ENCODE peak calls at places on chromosomes 2 and 18, in four cellular contexts. I is left lung, R is Peyer's patch, X is upper lobe of right lung. Z is an unnamed sample.

GRCh38 chr2:44707945-44708645 is 233.4 kb upstream of the SIX3 start:
- DNase-seq in R (no peak), X (no peak), I (no peak), Z (peak)

GRCh38 chr2:69216535-69217332 is 170.3 kb downstream of the GFPT1 start:
- DNase-seq in R (no peak), X (no peak), I (no peak), Z (no peak)

GRCh38 chr18:22020867-22021370 is 148.5 kb upstream of the GATA6 start:
- DNase-seq in I (no peak), X (no peak), R (no peak), Z (no peak)

GRCh38 chr2:152558174-152559091 is 158.8 kb downstream of the PRPF40A start:
- DNase-seq in X (no peak), I (no peak), R (no peak), Z (peak)

GRCh38 chr2:238097988-238098853 is 1.9 kb upstream of the ESPNL start:
- DNase-seq in X (peak), I (peak), R (peak), Z (peak)

GRCh38 chr2:208982831-208983230 is 441.0 kb upstream of the MAP2 start:
- DNase-seq in I (no peak), R (no peak), X (no peak), Z (no peak)

GRCh38 chr2:8536686-8537571 is 144.9 kb upstream of the ID2 start:
- DNase-seq in X (peak), I (no peak), R (peak), Z (no peak)

GRCh38 chr2:102992607-102993006 is 230.8 kb downstream of the TMEM182 start:
- DNase-seq in X (no peak), I (no peak), R (no peak), Z (no peak)

GRCh38 chr2:185279999-185280398 is 458.6 kb upstream of the FSIP2 start:
- DNase-seq in X (no peak), I (no peak), R (no peak), Z (peak)

GRCh38 chr18:12278765-12279682 is 24.9 kb downstream of the CIDEA start:
- DNase-seq in X (peak), I (peak), R (no peak), Z (no peak)
- H3K4me3 ChIP-seq in X (peak), I (peak), R (no peak), Z (no peak)

DNA sequence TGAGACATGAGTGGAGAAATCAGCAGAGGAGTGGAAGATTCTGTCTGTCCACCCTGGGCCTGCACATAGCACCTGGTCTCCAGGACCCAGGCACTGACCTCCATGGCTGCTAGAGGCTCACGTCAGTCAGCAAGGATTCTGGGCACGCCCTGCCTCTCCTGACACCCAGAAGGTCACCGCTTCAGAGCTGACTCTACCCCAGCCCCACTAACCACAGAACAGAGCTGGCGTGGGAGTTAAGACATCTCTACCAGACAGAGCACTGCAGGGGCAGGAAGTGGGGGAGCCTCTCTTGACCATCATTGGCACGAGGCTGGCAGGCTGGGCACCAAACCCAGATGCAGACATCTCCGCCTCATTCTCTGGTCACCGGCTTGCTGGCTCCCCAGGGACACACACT is 3.0 kb downstream of the ADCY3 start:
- DNase-seq in I (no peak), R (no peak), X (no peak), Z (peak)
- H3K4me3 ChIP-seq in I (peak), R (no peak), X (peak), Z (no peak)

DNA sequence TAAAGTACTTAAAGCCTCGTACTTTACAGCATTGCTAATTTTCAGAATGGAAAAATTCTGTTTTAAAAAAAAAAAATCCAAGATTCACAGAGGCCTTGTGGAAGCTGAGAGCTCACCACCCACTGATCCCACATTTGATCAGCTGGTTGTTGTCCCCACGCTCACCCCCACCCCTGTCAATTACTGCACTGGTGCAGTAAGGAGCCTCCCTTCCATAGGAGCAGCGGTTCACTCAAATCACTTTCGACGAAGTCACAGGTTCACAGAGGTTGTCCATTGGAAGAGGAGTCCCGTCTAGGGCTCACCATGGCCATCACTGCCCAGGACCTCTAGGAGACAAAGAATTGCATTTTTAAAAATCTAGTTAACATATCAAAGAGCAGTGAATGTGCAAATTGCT is 165.7 kb upstream of the SALL3 start:
- DNase-seq in R (no peak), X (no peak), I (no peak), Z (no peak)
- H3K4me3 ChIP-seq in R (no peak), X (no peak), I (no peak), Z (no peak)

GRCh38 chr2:159617651-159618050 is 1.3 kb upstream of the BAZ2B start:
- DNase-seq in R (no peak), X (no peak), I (no peak), Z (no peak)

GRCh38 chr2:159615187-159615935 is 987 bp downstream of the BAZ2B start:
- DNase-seq in X (peak), R (peak), I (peak), Z (peak)

GRCh38 chr2:159614534-159615186 is 1.7 kb downstream of the BAZ2B start:
- DNase-seq in I (no peak), X (no peak), R (no peak), Z (no peak)

GRCh38 chr2:159615936-159616733 is at the start of gene BAZ2B:
- DNase-seq in I (peak), R (no peak), X (no peak), Z (peak)

GRCh38 chr2:159617080-159617479 is 732 bp upstream of the BAZ2B start:
- DNase-seq in I (no peak), R (no peak), X (no peak), Z (no peak)
- H3K4me3 ChIP-seq in I (peak), R (no peak), X (peak), Z (no peak)

DNA sequence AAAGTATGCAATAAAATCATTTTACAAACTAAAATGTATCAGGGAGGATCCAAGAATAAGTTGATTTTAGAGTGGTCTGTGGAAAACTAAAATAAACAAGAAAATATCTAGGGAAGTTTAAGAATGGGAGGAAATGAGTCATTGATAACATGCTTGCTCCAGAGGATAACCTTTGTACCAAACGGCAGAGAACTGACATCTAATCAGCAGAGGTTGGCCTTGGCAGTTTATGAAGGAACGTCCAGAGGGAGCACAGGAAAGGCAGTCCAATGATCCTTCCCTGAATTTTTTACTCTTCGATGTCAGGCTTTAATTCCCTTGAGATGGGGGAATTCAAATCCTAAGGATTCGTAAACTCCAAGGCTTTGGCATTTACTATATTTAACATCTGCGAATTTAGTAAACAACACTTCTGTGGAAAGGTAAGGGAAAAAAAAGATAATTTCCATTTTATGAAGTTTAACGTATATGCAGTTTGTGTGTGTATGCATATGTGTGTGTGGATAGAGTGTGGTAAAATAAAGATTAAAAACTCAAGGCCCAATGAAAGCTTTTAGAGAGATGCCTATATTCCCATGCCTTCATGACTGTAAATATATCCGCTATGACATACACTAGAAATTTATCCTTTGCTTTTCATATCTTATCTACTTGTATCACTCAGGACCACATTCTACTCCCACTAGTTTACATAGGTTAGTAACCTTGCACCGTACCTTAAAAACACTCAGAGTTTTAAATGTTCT is 8.7 kb upstream of the INPP1 start:
- DNase-seq in I (no peak), X (no peak), R (no peak), Z (no peak)
- H3K4me3 ChIP-seq in I (no peak), X (no peak), R (no peak), Z (no peak)

GRCh38 chr2:109126501-109126860 is 2.5 kb upstream of the SH3RF3 start:
- DNase-seq in I (no peak), X (no peak), R (no peak), Z (no peak)
- H3K4me3 ChIP-seq in I (no peak), X (no peak), R (no peak), Z (no peak)

GRCh38 chr2:10547011-10547410 is 98.9 kb upstream of the ODC1 start:
- DNase-seq in I (peak), X (no peak), R (no peak), Z (no peak)

GRCh38 chr2:10549196-10549595 is 101.1 kb upstream of the ODC1 start:
- DNase-seq in I (peak), X (no peak), R (no peak), Z (no peak)

GRCh38 chr2:10547663-10548384 is 99.7 kb upstream of the ODC1 start:
- DNase-seq in R (no peak), X (no peak), I (peak), Z (no peak)

GRCh38 chr2:10549621-10550020 is 101.5 kb upstream of the ODC1 start:
- DNase-seq in R (no peak), I (peak), X (no peak), Z (no peak)

DNA sequence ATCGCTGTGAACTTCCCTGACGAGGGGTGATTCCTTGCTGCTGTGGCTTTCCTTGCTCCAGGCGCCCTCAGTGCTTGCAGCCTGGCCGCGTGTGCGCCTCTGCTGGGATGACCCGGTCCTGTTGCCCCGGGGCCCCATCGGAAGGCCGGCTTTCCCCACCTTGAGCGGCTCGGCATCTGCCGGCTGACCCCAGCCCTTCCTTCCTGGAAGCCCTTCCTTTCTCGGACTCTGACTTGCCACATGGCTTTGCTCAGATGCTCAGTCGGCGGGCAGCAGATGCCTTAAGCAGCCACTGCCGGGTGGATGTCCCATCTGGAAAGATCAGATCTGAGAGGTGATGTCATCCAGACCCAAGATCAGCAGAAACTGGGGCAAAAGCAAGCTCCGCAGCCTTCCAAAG is 100.5 kb upstream of the ODC1 start:
- DNase-seq in R (peak), X (no peak), I (peak), Z (no peak)
- H3K4me3 ChIP-seq in R (no peak), X (no peak), I (no peak), Z (no peak)

GRCh38 chr2:178521304-178522150 is 41.3 kb downstream of the PLEKHA3 start:
- DNase-seq in X (no peak), I (no peak), R (no peak), Z (no peak)
- H3K4me3 ChIP-seq in X (no peak), I (no peak), R (no peak), Z (no peak)

GRCh38 chr2:203708846-203709815 is 2.7 kb downstream of the CD28 start:
- DNase-seq in X (no peak), I (no peak), R (no peak), Z (no peak)

GRCh38 chr2:203707530-203707929 is 1.1 kb downstream of the CD28 start:
- DNase-seq in X (no peak), I (no peak), R (no peak), Z (no peak)

GRCh38 chr2:203710211-203710610 is 3.8 kb downstream of the CD28 start:
- DNase-seq in X (no peak), I (no peak), R (no peak), Z (no peak)

GRCh38 chr2:203706403-203706802 is at the start of gene CD28:
- DNase-seq in I (no peak), X (no peak), R (no peak), Z (peak)

GRCh38 chr2:203705184-203705583 is 1.3 kb upstream of the CD28 start:
- DNase-seq in R (no peak), X (no peak), I (no peak), Z (no peak)
- H3K4me3 ChIP-seq in R (no peak), X (no peak), I (no peak), Z (no peak)

GRCh38 chr18:6626457-6626856 is 103.1 kb upstream of the ARHGAP28 start:
- DNase-seq in R (no peak), I (no peak), X (no peak), Z (no peak)

GRCh38 chr18:6624271-6624670 is 105.2 kb upstream of the ARHGAP28 start:
- DNase-seq in R (no peak), X (no peak), I (no peak), Z (no peak)

GRCh38 chr18:6623278-6623677 is 106.2 kb upstream of the ARHGAP28 start:
- DNase-seq in X (no peak), I (no peak), R (no peak), Z (no peak)

GRCh38 chr18:6627621-6628020 is 101.9 kb upstream of the ARHGAP28 start:
- DNase-seq in R (no peak), X (no peak), I (no peak), Z (no peak)

DNA sequence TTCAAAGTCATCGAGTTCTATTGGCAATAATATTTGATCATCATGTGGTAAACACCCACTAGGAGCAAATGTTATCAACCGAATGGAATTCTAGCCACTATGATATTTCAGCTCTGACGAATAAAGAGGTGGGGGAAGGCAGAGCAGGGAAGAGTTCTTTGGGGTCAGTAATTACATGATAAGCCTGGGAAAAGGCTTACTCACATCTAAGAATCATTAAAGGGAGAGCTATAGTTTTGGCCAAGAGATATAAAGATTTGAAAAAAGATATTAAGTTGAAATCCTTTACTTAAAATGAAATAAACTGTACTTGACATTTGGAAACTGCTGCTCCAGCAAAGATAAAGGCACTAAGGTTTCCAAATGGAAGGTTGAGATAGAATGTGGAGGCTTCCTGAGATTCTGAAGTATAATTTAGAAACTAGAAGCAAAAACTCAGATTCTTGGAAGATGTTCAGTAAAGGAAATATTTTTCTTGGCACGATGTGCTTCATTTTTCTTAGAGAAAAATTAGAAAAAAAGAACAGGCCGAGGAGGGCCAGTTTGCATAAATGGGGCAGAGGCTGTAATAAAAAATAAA is 104.7 kb upstream of the ARHGAP28 start:
- DNase-seq in X (no peak), I (no peak), R (no peak), Z (no peak)
- H3K4me3 ChIP-seq in X (no peak), I (no peak), R (no peak), Z (no peak)

Z was measured in GM12865.